ENCODE peak calls at places on chromosome 10, in nine cellular contexts. One of them, this sample, is unnamed.
A peak's percentile ranks its signal among the peaks of the same experiment; 100 is the strongest.

GRCh38 chr10:113142601-113143000 is 192.6 kb downstream of the TCF7L2 start:
- DNase-seq in right lobe of liver: no peak
- DNase-seq in HEK293T: peak; percentile 55
- DNase-seq in NCI-H460: no peak
- DNase-seq in AG04450: no peak
- DNase-seq in AG09319: no peak
- DNase-seq in head of caudate nucleus: no peak
- DNase-seq in myocyte: no peak
- DNase-seq in neural crest cell: no peak
- DNase-seq in this sample: peak; percentile 27

GRCh38 chr10:95832216-95833037 is 75.3 kb upstream of the CC2D2B start:
- DNase-seq in head of caudate nucleus: no peak
- DNase-seq in neural crest cell: no peak
- DNase-seq in AG09319: no peak
- DNase-seq in right lobe of liver: no peak
- DNase-seq in myocyte: no peak
- DNase-seq in NCI-H460: no peak
- DNase-seq in HEK293T: no peak
- DNase-seq in AG04450: no peak
- DNase-seq in this sample: no peak

GRCh38 chr10:63798599-63799498 is 277.6 kb downstream of the REEP3 start:
- DNase-seq in AG04450: peak; percentile 11
- DNase-seq in myocyte: peak; percentile 78
- DNase-seq in AG09319: peak; percentile 16
- DNase-seq in right lobe of liver: peak; percentile 45
- DNase-seq in NCI-H460: peak; percentile 59
- DNase-seq in head of caudate nucleus: no peak
- DNase-seq in neural crest cell: no peak
- DNase-seq in HEK293T: no peak
- DNase-seq in this sample: peak; percentile 96

GRCh38 chr10:126634915-126635314 is 35.6 kb downstream of the C10orf90 start:
- DNase-seq in right lobe of liver: no peak
- DNase-seq in AG04450: no peak
- DNase-seq in neural crest cell: no peak
- DNase-seq in myocyte: no peak
- DNase-seq in HEK293T: no peak
- DNase-seq in AG09319: no peak
- DNase-seq in head of caudate nucleus: no peak
- DNase-seq in NCI-H460: no peak
- DNase-seq in this sample: peak; percentile 78

GRCh38 chr10:11551915-11552602 is 59.4 kb downstream of the USP6NL start:
- DNase-seq in NCI-H460: peak; percentile 23
- DNase-seq in AG04450: peak; percentile 74
- DNase-seq in AG09319: no peak
- DNase-seq in neural crest cell: no peak
- DNase-seq in myocyte: peak; percentile 58
- DNase-seq in head of caudate nucleus: no peak
- DNase-seq in HEK293T: no peak
- DNase-seq in right lobe of liver: no peak
- DNase-seq in this sample: peak; percentile 91

GRCh38 chr10:102451105-102451969 is at the start of gene C10orf95:
- DNase-seq in AG09319: no peak
- DNase-seq in HEK293T: no peak
- DNase-seq in AG04450: no peak
- DNase-seq in NCI-H460: no peak
- DNase-seq in head of caudate nucleus: peak; percentile 29
- DNase-seq in right lobe of liver: no peak
- DNase-seq in neural crest cell: no peak
- DNase-seq in myocyte: no peak
- DNase-seq in this sample: no peak

GRCh38 chr10:129601737-129602136 is 134.7 kb downstream of the MGMT start:
- DNase-seq in neural crest cell: no peak
- DNase-seq in myocyte: no peak
- DNase-seq in AG09319: no peak
- DNase-seq in HEK293T: no peak
- DNase-seq in AG04450: no peak
- DNase-seq in right lobe of liver: no peak
- DNase-seq in NCI-H460: no peak
- DNase-seq in head of caudate nucleus: no peak
- DNase-seq in this sample: no peak

GRCh38 chr10:86355571-86356038 is 11.0 kb downstream of the GRID1 start:
- DNase-seq in head of caudate nucleus: peak; percentile 90
- DNase-seq in HEK293T: no peak
- DNase-seq in AG04450: no peak
- DNase-seq in myocyte: no peak
- DNase-seq in AG09319: no peak
- DNase-seq in NCI-H460: no peak
- DNase-seq in right lobe of liver: peak; percentile 67
- DNase-seq in neural crest cell: no peak
- DNase-seq in this sample: no peak

GRCh38 chr10:121357323-121357835 is 240.9 kb downstream of the FGFR2 start:
- DNase-seq in AG04450: no peak
- DNase-seq in myocyte: no peak
- DNase-seq in right lobe of liver: no peak
- DNase-seq in AG09319: no peak
- DNase-seq in head of caudate nucleus: no peak
- DNase-seq in HEK293T: no peak
- DNase-seq in neural crest cell: no peak
- DNase-seq in NCI-H460: no peak
- DNase-seq in this sample: no peak

GRCh38 chr10:15452545-15452944 is 81.5 kb upstream of the FAM171A1 start:
- DNase-seq in AG04450: no peak
- DNase-seq in neural crest cell: no peak
- DNase-seq in head of caudate nucleus: no peak
- DNase-seq in HEK293T: no peak
- DNase-seq in NCI-H460: no peak
- DNase-seq in myocyte: no peak
- DNase-seq in AG09319: no peak
- DNase-seq in right lobe of liver: no peak
- DNase-seq in this sample: no peak

GRCh38 chr10:120205368-120206018 is 251.5 kb upstream of the PLPP4 start:
- DNase-seq in neural crest cell: no peak
- DNase-seq in myocyte: no peak
- DNase-seq in AG04450: no peak
- DNase-seq in right lobe of liver: no peak
- DNase-seq in HEK293T: no peak
- DNase-seq in NCI-H460: no peak
- DNase-seq in AG09319: no peak
- DNase-seq in head of caudate nucleus: no peak
- DNase-seq in this sample: no peak

GRCh38 chr10:80501913-80502521 is 35.7 kb upstream of the SH2D4B start:
- DNase-seq in AG04450: no peak
- DNase-seq in NCI-H460: no peak
- DNase-seq in myocyte: no peak
- DNase-seq in HEK293T: no peak
- DNase-seq in neural crest cell: no peak
- DNase-seq in AG09319: no peak
- DNase-seq in head of caudate nucleus: no peak
- DNase-seq in right lobe of liver: no peak
- DNase-seq in this sample: peak; percentile 51

GRCh38 chr10:112986791-112987190 is 36.7 kb downstream of the TCF7L2 start:
- DNase-seq in myocyte: peak; percentile 48
- DNase-seq in NCI-H460: no peak
- DNase-seq in AG09319: no peak
- DNase-seq in neural crest cell: no peak
- DNase-seq in HEK293T: no peak
- DNase-seq in AG04450: no peak
- DNase-seq in head of caudate nucleus: no peak
- DNase-seq in right lobe of liver: no peak
- DNase-seq in this sample: peak; percentile 28

GRCh38 chr10:78202386-78202785 is 168.7 kb downstream of the RPS24 start:
- DNase-seq in HEK293T: no peak
- DNase-seq in AG09319: no peak
- DNase-seq in head of caudate nucleus: no peak
- DNase-seq in NCI-H460: no peak
- DNase-seq in AG04450: no peak
- DNase-seq in myocyte: no peak
- DNase-seq in right lobe of liver: no peak
- DNase-seq in neural crest cell: no peak
- DNase-seq in this sample: peak; percentile 70

GRCh38 chr10:24730811-24731210 is 7.1 kb upstream of the ARHGAP21 start:
- DNase-seq in head of caudate nucleus: no peak
- DNase-seq in AG09319: no peak
- DNase-seq in HEK293T: no peak
- DNase-seq in myocyte: no peak
- DNase-seq in right lobe of liver: no peak
- DNase-seq in NCI-H460: no peak
- DNase-seq in neural crest cell: no peak
- DNase-seq in AG04450: no peak
- DNase-seq in this sample: no peak

GRCh38 chr10:73899401-73899780 is 11.5 kb upstream of the PLAU start:
- DNase-seq in neural crest cell: no peak
- DNase-seq in head of caudate nucleus: no peak
- DNase-seq in HEK293T: no peak
- DNase-seq in myocyte: peak; percentile 93
- DNase-seq in right lobe of liver: no peak
- DNase-seq in NCI-H460: no peak
- DNase-seq in AG09319: no peak
- DNase-seq in AG04450: peak; percentile 81
- DNase-seq in this sample: peak; percentile 93

GRCh38 chr10:122441961-122442360 is 12.5 kb upstream of the ARMS2 start:
- DNase-seq in right lobe of liver: no peak
- DNase-seq in myocyte: peak; percentile 70
- DNase-seq in AG09319: no peak
- DNase-seq in AG04450: no peak
- DNase-seq in neural crest cell: peak; percentile 20
- DNase-seq in HEK293T: no peak
- DNase-seq in NCI-H460: no peak
- DNase-seq in head of caudate nucleus: no peak
- DNase-seq in this sample: peak; percentile 70

GRCh38 chr10:63466168-63466935 is 575 bp upstream of the JMJD1C start:
- DNase-seq in NCI-H460: peak; percentile 21
- DNase-seq in head of caudate nucleus: peak; percentile 68
- DNase-seq in HEK293T: peak; percentile 50
- DNase-seq in AG09319: peak; percentile 22
- DNase-seq in neural crest cell: no peak
- DNase-seq in right lobe of liver: peak; percentile 64
- DNase-seq in myocyte: peak; percentile 72
- DNase-seq in AG04450: no peak
- DNase-seq in this sample: peak; percentile 69

GRCh38 chr10:123236122-123236521 is 81.9 kb downstream of the BUB3 start:
- DNase-seq in AG04450: no peak
- DNase-seq in right lobe of liver: no peak
- DNase-seq in neural crest cell: no peak
- DNase-seq in HEK293T: peak; percentile 20
- DNase-seq in NCI-H460: no peak
- DNase-seq in AG09319: no peak
- DNase-seq in head of caudate nucleus: no peak
- DNase-seq in myocyte: no peak
- DNase-seq in this sample: no peak

GRCh38 chr10:10935032-10935431 is 82.6 kb upstream of the CELF2 start:
- DNase-seq in myocyte: no peak
- DNase-seq in NCI-H460: no peak
- DNase-seq in neural crest cell: no peak
- DNase-seq in AG09319: no peak
- DNase-seq in HEK293T: no peak
- DNase-seq in head of caudate nucleus: no peak
- DNase-seq in AG04450: no peak
- DNase-seq in right lobe of liver: no peak
- DNase-seq in this sample: no peak

GRCh38 chr10:51300617-51301350 is 226.5 kb downstream of the PRKG1 start:
- DNase-seq in AG09319: no peak
- DNase-seq in AG04450: no peak
- DNase-seq in myocyte: peak; percentile 59
- DNase-seq in NCI-H460: no peak
- DNase-seq in neural crest cell: no peak
- DNase-seq in HEK293T: no peak
- DNase-seq in right lobe of liver: no peak
- DNase-seq in head of caudate nucleus: no peak
- DNase-seq in this sample: peak; percentile 50

GRCh38 chr10:114879541-114880158 is 58.1 kb downstream of the FHIP2A start:
- DNase-seq in neural crest cell: peak; percentile 59
- DNase-seq in right lobe of liver: peak; percentile 42
- DNase-seq in NCI-H460: peak; percentile 24
- DNase-seq in AG04450: no peak
- DNase-seq in AG09319: no peak
- DNase-seq in head of caudate nucleus: peak; percentile 37
- DNase-seq in myocyte: peak; percentile 50
- DNase-seq in HEK293T: peak; percentile 59
- DNase-seq in this sample: peak; percentile 38

This sample was measured in EH.